ENCODE peak calls at places on chromosomes 4 and X, in eight cellular contexts. One of them, this sample, is unnamed.

GRCh38 chr4:107693132-107693531 is 26.9 kb downstream of the PAPSS1 start:
- DNase-seq in activated CD4-positive, alpha-beta T cell treated with anti-CD3 and anti-CD28 coated beads, Interleukin-2, amount 10 ng/mL, durations not matched to agents 7 days and 5 days: no peak
- DNase-seq in IMR-90: no peak
- DNase-seq in RPMI8226: no peak
- DNase-seq in hypothalamus: no peak
- DNase-seq in small intestine: no peak
- DNase-seq in amniotic stem cell: no peak
- DNase-seq in NCI-H524: no peak
- DNase-seq in this sample: no peak

GRCh38 chr4:27366424-27366823 is 505.8 kb downstream of the STIM2 start:
- DNase-seq in amniotic stem cell: no peak
- DNase-seq in NCI-H524: no peak
- DNase-seq in hypothalamus: no peak
- DNase-seq in activated CD4-positive, alpha-beta T cell treated with anti-CD3 and anti-CD28 coated beads, Interleukin-2, amount 10 ng/mL, durations not matched to agents 7 days and 5 days: no peak
- DNase-seq in RPMI8226: no peak
- DNase-seq in small intestine: no peak
- DNase-seq in IMR-90: no peak
- DNase-seq in this sample: no peak

GRCh38 chr4:122762520-122762919 is 30.0 kb downstream of the BBS12 start:
- DNase-seq in NCI-H524: no peak
- DNase-seq in activated CD4-positive, alpha-beta T cell treated with anti-CD3 and anti-CD28 coated beads, Interleukin-2, amount 10 ng/mL, durations not matched to agents 7 days and 5 days: peak
- DNase-seq in amniotic stem cell: no peak
- DNase-seq in hypothalamus: no peak
- DNase-seq in small intestine: no peak
- DNase-seq in IMR-90: no peak
- DNase-seq in RPMI8226: no peak
- DNase-seq in this sample: no peak

GRCh38 chrX:68685722-68686683 is 38.5 kb downstream of the STARD8 start:
- DNase-seq in NCI-H524: peak
- DNase-seq in activated CD4-positive, alpha-beta T cell treated with anti-CD3 and anti-CD28 coated beads, Interleukin-2, amount 10 ng/mL, durations not matched to agents 7 days and 5 days: peak
- DNase-seq in small intestine: no peak
- DNase-seq in IMR-90: peak
- DNase-seq in RPMI8226: peak
- DNase-seq in hypothalamus: peak
- DNase-seq in amniotic stem cell: no peak
- DNase-seq in this sample: no peak

GRCh38 chrX:68428431-68428830 is 4.9 kb downstream of the OPHN1 start:
- DNase-seq in activated CD4-positive, alpha-beta T cell treated with anti-CD3 and anti-CD28 coated beads, Interleukin-2, amount 10 ng/mL, durations not matched to agents 7 days and 5 days: no peak
- DNase-seq in small intestine: no peak
- DNase-seq in RPMI8226: no peak
- DNase-seq in IMR-90: peak
- DNase-seq in hypothalamus: no peak
- DNase-seq in amniotic stem cell: no peak
- DNase-seq in NCI-H524: peak
- DNase-seq in this sample: no peak

GRCh38 chrX:13167444-13168207 is 123.2 kb upstream of the FAM9C start:
- DNase-seq in IMR-90: peak
- DNase-seq in small intestine: no peak
- DNase-seq in amniotic stem cell: no peak
- DNase-seq in activated CD4-positive, alpha-beta T cell treated with anti-CD3 and anti-CD28 coated beads, Interleukin-2, amount 10 ng/mL, durations not matched to agents 7 days and 5 days: peak
- DNase-seq in NCI-H524: no peak
- DNase-seq in RPMI8226: no peak
- DNase-seq in hypothalamus: no peak
- DNase-seq in this sample: no peak

GRCh38 chr4:184826315-184827266 is 823 bp upstream of the ACSL1 start:
- DNase-seq in amniotic stem cell: no peak
- DNase-seq in RPMI8226: peak
- DNase-seq in NCI-H524: no peak
- DNase-seq in small intestine: peak
- DNase-seq in hypothalamus: peak
- DNase-seq in IMR-90: peak
- DNase-seq in activated CD4-positive, alpha-beta T cell treated with anti-CD3 and anti-CD28 coated beads, Interleukin-2, amount 10 ng/mL, durations not matched to agents 7 days and 5 days: peak
- DNase-seq in this sample: no peak

GRCh38 chrX:23908219-23909003 is 605 bp downstream of the CXorf58 start:
- DNase-seq in RPMI8226: peak
- DNase-seq in activated CD4-positive, alpha-beta T cell treated with anti-CD3 and anti-CD28 coated beads, Interleukin-2, amount 10 ng/mL, durations not matched to agents 7 days and 5 days: no peak
- DNase-seq in small intestine: no peak
- DNase-seq in hypothalamus: no peak
- DNase-seq in IMR-90: no peak
- DNase-seq in amniotic stem cell: no peak
- DNase-seq in NCI-H524: peak
- DNase-seq in this sample: no peak

GRCh38 chr4:95833652-95834276 is 6.1 kb upstream of the PDHA2 start:
- DNase-seq in NCI-H524: peak
- DNase-seq in activated CD4-positive, alpha-beta T cell treated with anti-CD3 and anti-CD28 coated beads, Interleukin-2, amount 10 ng/mL, durations not matched to agents 7 days and 5 days: no peak
- DNase-seq in amniotic stem cell: no peak
- DNase-seq in IMR-90: no peak
- DNase-seq in RPMI8226: no peak
- DNase-seq in hypothalamus: no peak
- DNase-seq in small intestine: no peak
- DNase-seq in this sample: no peak

GRCh38 chr4:156378053-156378665 is 424.5 kb upstream of the CTSO start:
- DNase-seq in hypothalamus: no peak
- DNase-seq in activated CD4-positive, alpha-beta T cell treated with anti-CD3 and anti-CD28 coated beads, Interleukin-2, amount 10 ng/mL, durations not matched to agents 7 days and 5 days: no peak
- DNase-seq in small intestine: peak
- DNase-seq in IMR-90: peak
- DNase-seq in NCI-H524: peak
- DNase-seq in amniotic stem cell: no peak
- DNase-seq in RPMI8226: peak
- DNase-seq in this sample: no peak

GRCh38 chrX:120647127-120647526 is 17.3 kb upstream of the C1GALT1C1 start:
- DNase-seq in NCI-H524: no peak
- DNase-seq in RPMI8226: no peak
- DNase-seq in small intestine: no peak
- DNase-seq in IMR-90: no peak
- DNase-seq in amniotic stem cell: no peak
- DNase-seq in activated CD4-positive, alpha-beta T cell treated with anti-CD3 and anti-CD28 coated beads, Interleukin-2, amount 10 ng/mL, durations not matched to agents 7 days and 5 days: no peak
- DNase-seq in hypothalamus: no peak
- DNase-seq in this sample: no peak

GRCh38 chr4:154928640-154929257 is 147.7 kb downstream of the RBM46 start:
- DNase-seq in activated CD4-positive, alpha-beta T cell treated with anti-CD3 and anti-CD28 coated beads, Interleukin-2, amount 10 ng/mL, durations not matched to agents 7 days and 5 days: no peak
- DNase-seq in NCI-H524: no peak
- DNase-seq in small intestine: peak
- DNase-seq in amniotic stem cell: peak
- DNase-seq in hypothalamus: no peak
- DNase-seq in RPMI8226: peak
- DNase-seq in IMR-90: peak
- DNase-seq in this sample: no peak

GRCh38 chr4:155353923-155354540 is 22.7 kb downstream of the MAP9 start:
- DNase-seq in activated CD4-positive, alpha-beta T cell treated with anti-CD3 and anti-CD28 coated beads, Interleukin-2, amount 10 ng/mL, durations not matched to agents 7 days and 5 days: peak
- DNase-seq in IMR-90: peak
- DNase-seq in amniotic stem cell: peak
- DNase-seq in NCI-H524: peak
- DNase-seq in RPMI8226: peak
- DNase-seq in small intestine: peak
- DNase-seq in hypothalamus: no peak
- DNase-seq in this sample: no peak

GRCh38 chr4:124304936-124305335 is 407.6 kb downstream of the ANKRD50 start:
- DNase-seq in RPMI8226: no peak
- DNase-seq in hypothalamus: no peak
- DNase-seq in small intestine: no peak
- DNase-seq in NCI-H524: no peak
- DNase-seq in activated CD4-positive, alpha-beta T cell treated with anti-CD3 and anti-CD28 coated beads, Interleukin-2, amount 10 ng/mL, durations not matched to agents 7 days and 5 days: no peak
- DNase-seq in IMR-90: no peak
- DNase-seq in amniotic stem cell: no peak
- DNase-seq in this sample: no peak

GRCh38 chr4:182807841-182808548 is 109.2 kb downstream of the DCTD start:
- DNase-seq in hypothalamus: no peak
- DNase-seq in small intestine: no peak
- DNase-seq in NCI-H524: no peak
- DNase-seq in IMR-90: no peak
- DNase-seq in activated CD4-positive, alpha-beta T cell treated with anti-CD3 and anti-CD28 coated beads, Interleukin-2, amount 10 ng/mL, durations not matched to agents 7 days and 5 days: no peak
- DNase-seq in RPMI8226: no peak
- DNase-seq in amniotic stem cell: no peak
- DNase-seq in this sample: no peak

GRCh38 chrX:115892787-115893671 is 277.5 kb upstream of the AGTR2 start:
- DNase-seq in small intestine: peak
- DNase-seq in hypothalamus: peak
- DNase-seq in NCI-H524: peak
- DNase-seq in IMR-90: peak
- DNase-seq in amniotic stem cell: no peak
- DNase-seq in RPMI8226: peak
- DNase-seq in activated CD4-positive, alpha-beta T cell treated with anti-CD3 and anti-CD28 coated beads, Interleukin-2, amount 10 ng/mL, durations not matched to agents 7 days and 5 days: no peak
- DNase-seq in this sample: no peak